ENCODE peak calls at places on chromosomes 2 and 18, in eight cellular contexts. O is GM13976; C is activated naive CD4-positive, alpha-beta T cell treated with anti-CD3 and anti-CD28 coated beads for 36 hours; M is fibroblast of villous mesenchyme; J is ELR; N is brain microvascular endothelial cell; Y is frontal cortex; U is Panc1. W is an unnamed sample.

GRCh38 chr18:24544141-24544498 is 83.7 kb downstream of the HRH4 start:
- DNase-seq in O (no peak), C (no peak), J (peak), U (no peak), N (no peak), M (peak), Y (no peak), W (no peak)

GRCh38 chr2:64135421-64135820 is 8.8 kb downstream of the PELI1 start:
- DNase-seq in M (no peak), N (no peak), C (no peak), Y (no peak), U (no peak), J (peak), O (no peak), W (no peak)

GRCh38 chr2:186903183-186903582 is 54.2 kb upstream of the ZSWIM2 start:
- DNase-seq in M (peak), O (no peak), C (no peak), U (no peak), N (no peak), Y (no peak), J (peak), W (no peak)

GRCh38 chr18:34637094-34637801 is 72.8 kb upstream of the DTNA start:
- DNase-seq in O (no peak), N (no peak), M (no peak), C (no peak), U (no peak), Y (no peak), J (no peak), W (no peak)

GRCh38 chr2:101737478-101738240 is 40.2 kb downstream of the MAP4K4 start:
- DNase-seq in U (no peak), M (no peak), C (no peak), Y (no peak), J (peak), N (no peak), O (no peak), W (no peak)

GRCh38 chr2:9445089-9445488 is 21.6 kb downstream of the CPSF3 start:
- DNase-seq in U (no peak), Y (no peak), J (no peak), M (no peak), N (no peak), O (no peak), C (no peak), W (no peak)

GRCh38 chr2:137000790-137001189 is 235.4 kb downstream of the THSD7B start:
- DNase-seq in U (no peak), N (no peak), J (no peak), C (no peak), Y (no peak), O (no peak), M (no peak), W (no peak)

GRCh38 chr2:193793914-193794313 is 1599.2 kb upstream of the TMEFF2 start:
- DNase-seq in N (no peak), J (peak), U (no peak), Y (no peak), M (peak), O (no peak), C (no peak), W (no peak)

GRCh38 chr18:5463390-5463789 is 80.4 kb downstream of the EPB41L3 start:
- DNase-seq in N (peak), Y (no peak), U (no peak), M (peak), J (no peak), C (no peak), O (no peak), W (no peak)

GRCh38 chr2:127913808-127914457 is 28.2 kb upstream of the AMMECR1L start:
- DNase-seq in U (peak), N (no peak), Y (no peak), O (no peak), C (no peak), M (no peak), J (peak), W (no peak)

GRCh38 chr2:102277202-102277700 is 34.1 kb upstream of the IL1RL1 start:
- DNase-seq in C (no peak), J (no peak), U (no peak), O (no peak), N (no peak), M (no peak), Y (no peak), W (no peak)

GRCh38 chr2:32009479-32010256 is 1.1 kb downstream of the MEMO1 start:
- DNase-seq in C (peak), O (peak), N (peak), Y (peak), U (no peak), J (peak), M (peak), W (peak)

W was measured in activated CD4-positive, CD25-positive, alpha-beta regulatory T cell.